ENCODE peak calls at places on chromosomes 5 and 9, in nine cellular contexts. K, L, S, E, Q, M, C, R and V are unnamed samples.

GRCh38 chr5:143001764-143002351 is 231.7 kb downstream of the ARHGAP26 start:
- DNase-seq in K (no peak), L (no peak), S (no peak), E (no peak), Q (no peak), M (no peak), C (no peak), R (no peak), V (peak)

GRCh38 chr5:90301248-90301647 is 108.3 kb downstream of the CETN3 start:
- DNase-seq in K (no peak), L (no peak), S (no peak), E (no peak), Q (no peak), M (no peak), C (no peak), R (no peak), V (no peak)

GRCh38 chr9:72538926-72539702 is 17.7 kb downstream of the TMC1 start:
- DNase-seq in K (no peak), L (no peak), S (no peak), E (no peak), Q (no peak), M (no peak), C (no peak), R (no peak), V (no peak)

GRCh38 chr5:42090162-42090561 is 165.1 kb downstream of the FBXO4 start:
- DNase-seq in K (no peak), L (no peak), S (no peak), E (no peak), Q (no peak), M (no peak), C (no peak), R (no peak), V (no peak)

GRCh38 chr9:106846847-106847246 is 16.1 kb upstream of the ZNF462 start:
- DNase-seq in K (no peak), L (no peak), S (no peak), E (no peak), Q (no peak), M (no peak), C (no peak), R (no peak), V (no peak)

GRCh38 chr5:548256-548655 is 24.0 kb upstream of the SLC9A3 start:
- DNase-seq in K (no peak), L (no peak), S (no peak), E (peak), Q (peak), M (peak), C (peak), R (no peak), V (peak)

GRCh38 chr9:88092699-88093359 is 45.4 kb downstream of the SPATA31C2 start:
- DNase-seq in K (no peak), L (no peak), S (no peak), E (no peak), Q (peak), M (no peak), C (no peak), R (no peak), V (no peak)

GRCh38 chr5:96780626-96781025 is 27.1 kb downstream of the ERAP1 start:
- DNase-seq in K (no peak), L (no peak), S (no peak), E (no peak), Q (no peak), M (no peak), C (no peak), R (no peak), V (no peak)

GRCh38 chr5:144390133-144390532 is 219.5 kb downstream of the KCTD16 start:
- DNase-seq in K (no peak), L (no peak), S (peak), E (no peak), Q (no peak), M (peak), C (no peak), R (peak), V (no peak)

GRCh38 chr9:133775951-133776905 is 38.1 kb upstream of the SARDH start:
- DNase-seq in K (no peak), L (no peak), S (no peak), E (no peak), Q (no peak), M (no peak), C (no peak), R (no peak), V (peak)

GRCh38 chr5:145796318-145796717 is 38.8 kb downstream of the PRELID2 start:
- DNase-seq in K (no peak), L (no peak), S (no peak), E (no peak), Q (no peak), M (no peak), C (no peak), R (no peak), V (no peak)

GRCh38 chr5:26893078-26893477 is 145.3 kb downstream of the CDH9 start:
- DNase-seq in K (no peak), L (no peak), S (no peak), E (no peak), Q (no peak), M (no peak), C (no peak), R (no peak), V (no peak)

GRCh38 chr5:119651496-119651895 is 22.1 kb downstream of the FAM170A start:
- DNase-seq in K (no peak), L (no peak), S (no peak), E (no peak), Q (no peak), M (no peak), C (no peak), R (no peak), V (no peak)

GRCh38 chr5:173263566-173263965 is 28.6 kb upstream of the NKX2-5 start:
- DNase-seq in K (no peak), L (no peak), S (no peak), E (no peak), Q (no peak), M (no peak), C (no peak), R (no peak), V (no peak)

GRCh38 chr9:38311382-38312270 is 80.9 kb upstream of the ALDH1B1 start:
- DNase-seq in K (no peak), L (no peak), S (no peak), E (no peak), Q (no peak), M (no peak), C (no peak), R (peak), V (no peak)

GRCh38 chr5:73822989-73823339 is 197.0 kb downstream of the ARHGEF28 start:
- DNase-seq in K (no peak), L (no peak), S (no peak), E (no peak), Q (no peak), M (no peak), C (peak), R (peak), V (no peak)

GRCh38 chr5:143244990-143245389 is 158.5 kb downstream of the NR3C1 start:
- DNase-seq in K (no peak), L (no peak), S (no peak), E (no peak), Q (no peak), M (no peak), C (no peak), R (no peak), V (no peak)

GRCh38 chr5:174609116-174609515 is 115.3 kb upstream of the MSX2 start:
- DNase-seq in K (peak), L (no peak), S (peak), E (no peak), Q (no peak), M (no peak), C (no peak), R (no peak), V (no peak)

GRCh38 chr9:114991861-114992260 is 61.5 kb upstream of the TNFSF8 start:
- DNase-seq in K (no peak), L (no peak), S (no peak), E (no peak), Q (no peak), M (no peak), C (no peak), R (no peak), V (no peak)

GRCh38 chr5:171757853-171758535 is 27.6 kb upstream of the SMIM23 start:
- DNase-seq in K (peak), L (no peak), S (no peak), E (no peak), Q (no peak), M (no peak), C (no peak), R (peak), V (no peak)

GRCh38 chr5:55714749-55715148 is 2.6 kb upstream of the SLC38A9 start:
- DNase-seq in K (no peak), L (no peak), S (no peak), E (no peak), Q (no peak), M (no peak), C (no peak), R (no peak), V (no peak)

GRCh38 chr5:55714339-55714738 is 2.2 kb upstream of the SLC38A9 start:
- DNase-seq in K (peak), L (no peak), S (no peak), E (no peak), Q (no peak), M (peak), C (no peak), R (no peak), V (no peak)

GRCh38 chr5:55711531-55712022 is 547 bp downstream of the SLC38A9 start:
- DNase-seq in K (no peak), L (peak), S (no peak), E (no peak), Q (no peak), M (no peak), C (no peak), R (no peak), V (peak)

GRCh38 chr5:55713871-55714270 is 1.7 kb upstream of the SLC38A9 start:
- DNase-seq in K (no peak), L (no peak), S (no peak), E (no peak), Q (no peak), M (no peak), C (no peak), R (no peak), V (no peak)

DNA sequence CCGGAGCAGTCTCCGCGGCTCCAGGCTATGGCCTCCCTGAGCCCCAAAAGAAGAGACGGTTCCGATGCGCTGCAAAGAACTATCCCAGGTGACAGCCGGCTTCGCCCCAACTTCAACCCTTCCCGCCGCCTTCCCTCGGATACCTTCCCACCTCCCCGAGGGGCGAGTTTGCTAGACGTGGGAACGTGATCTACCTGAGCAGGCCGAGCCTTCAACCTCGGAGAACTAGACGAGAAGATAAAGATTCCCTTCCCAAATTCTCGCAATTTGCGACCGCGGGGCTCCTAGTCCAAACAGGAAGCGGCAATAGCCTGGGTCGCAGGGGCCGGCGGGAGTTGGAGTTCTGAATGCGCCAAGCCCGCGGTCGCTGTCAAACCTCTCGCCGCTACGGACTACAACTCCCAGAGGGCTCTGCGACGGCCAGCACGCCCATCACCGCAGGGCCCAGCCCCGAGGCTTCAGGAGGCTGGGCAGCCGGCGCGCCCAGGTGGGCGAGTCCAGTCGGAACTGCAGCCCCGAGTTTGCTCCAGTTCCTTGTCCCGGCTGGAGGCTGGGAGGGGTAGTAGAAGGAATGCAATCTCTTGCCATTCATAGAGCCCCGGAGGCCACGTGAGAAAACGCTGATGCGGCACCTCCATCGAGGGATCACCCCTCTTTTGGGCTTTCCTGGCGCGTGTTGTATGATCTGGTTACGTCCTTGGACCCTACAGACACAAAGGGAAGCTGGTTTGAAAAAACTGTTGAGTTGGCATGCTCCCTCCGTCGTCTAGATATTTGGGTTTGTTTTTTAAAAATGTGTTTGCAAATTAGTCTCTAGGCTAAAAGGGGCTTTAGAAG is at the start of gene SLC38A9:
- DNase-seq in K (peak), L (peak), S (peak), E (peak), Q (peak), M (peak), C (peak), R (peak), V (peak)
- TF ChIP-seq POLR2A in K (peak), L (peak), S (no peak), E (no peak), Q (peak), M (peak), C (no peak), R (peak), V (no peak)

DNA sequence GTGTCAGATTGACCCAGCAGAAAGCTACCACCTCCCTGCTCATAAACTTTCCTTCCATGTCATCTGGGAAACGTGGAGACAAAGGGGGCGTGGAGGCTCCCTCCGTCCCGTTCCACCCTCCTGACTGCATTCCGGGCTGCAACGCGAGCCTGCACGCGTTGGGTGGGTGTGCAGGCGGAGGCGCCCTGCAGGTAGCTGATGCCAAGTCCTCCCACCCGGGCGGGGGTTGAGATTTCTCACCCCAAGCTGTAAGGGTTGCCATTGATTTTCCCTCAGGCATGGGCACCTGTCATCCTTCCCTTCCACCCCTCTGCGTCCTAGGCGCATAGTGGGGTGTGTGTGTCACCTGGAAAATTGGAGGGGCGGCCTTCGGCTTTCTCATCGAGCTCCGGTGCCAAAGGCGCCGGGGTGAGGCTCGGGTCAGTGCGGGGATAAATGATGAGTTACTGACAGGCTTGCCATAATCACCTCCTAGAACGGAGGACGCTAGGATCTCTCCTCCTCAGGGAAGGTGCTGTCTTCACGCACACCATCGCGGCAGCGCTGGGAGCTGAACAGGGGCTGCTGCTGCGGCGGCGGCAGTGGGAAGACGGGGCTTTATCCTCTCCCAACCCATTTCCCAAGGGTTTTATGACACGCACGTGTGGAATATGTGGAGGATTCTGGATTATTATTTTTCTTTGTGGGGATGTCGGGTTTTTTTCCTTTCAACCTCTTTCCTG is 934 bp downstream of the PLPPR1 start:
- DNase-seq in K (no peak), L (no peak), S (no peak), E (no peak), Q (no peak), M (no peak), C (no peak), R (no peak), V (no peak)
- TF ChIP-seq POLR2AphosphoS5 in K (no peak), L (no peak), S (no peak), E (no peak), Q (no peak), M (no peak), C (no peak), R (no peak), V (no peak)

DNA sequence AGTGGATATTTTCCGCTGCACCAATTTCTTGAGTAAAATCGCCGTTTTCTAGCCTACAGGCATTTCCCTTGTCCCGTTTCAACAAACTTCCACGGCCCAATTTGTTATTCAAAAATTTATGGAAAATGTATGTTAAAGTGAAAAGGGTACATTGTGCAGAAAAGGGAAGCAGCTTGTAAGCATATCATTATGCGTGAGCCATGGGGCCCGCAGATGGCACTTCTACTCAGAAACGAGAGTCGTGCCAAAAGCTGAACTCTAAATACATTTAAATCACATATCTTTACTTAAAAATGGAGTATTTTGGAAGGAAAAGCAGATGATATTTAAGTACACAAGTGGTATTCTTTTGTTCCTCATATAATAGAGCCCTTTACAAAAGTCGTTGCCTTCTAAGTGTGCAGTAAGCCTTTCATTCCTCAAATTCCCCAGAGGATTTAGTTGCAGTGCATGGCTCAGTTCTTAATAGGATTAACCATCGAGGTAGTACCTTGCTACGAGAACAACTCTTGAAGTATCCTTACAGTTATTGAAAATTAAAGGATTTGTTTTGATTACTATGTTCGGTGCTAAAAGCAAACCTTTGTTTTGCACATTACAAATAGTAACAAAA is 1227.1 kb upstream of the WWC1 start:
- DNase-seq in K (no peak), L (no peak), S (no peak), E (no peak), Q (no peak), M (no peak), C (no peak), R (no peak), V (no peak)
- H3K27ac ChIP-seq in K (no peak), L (no peak), S (no peak), E (no peak), Q (no peak), M (no peak), C (no peak), R (no peak), V (no peak)

DNA sequence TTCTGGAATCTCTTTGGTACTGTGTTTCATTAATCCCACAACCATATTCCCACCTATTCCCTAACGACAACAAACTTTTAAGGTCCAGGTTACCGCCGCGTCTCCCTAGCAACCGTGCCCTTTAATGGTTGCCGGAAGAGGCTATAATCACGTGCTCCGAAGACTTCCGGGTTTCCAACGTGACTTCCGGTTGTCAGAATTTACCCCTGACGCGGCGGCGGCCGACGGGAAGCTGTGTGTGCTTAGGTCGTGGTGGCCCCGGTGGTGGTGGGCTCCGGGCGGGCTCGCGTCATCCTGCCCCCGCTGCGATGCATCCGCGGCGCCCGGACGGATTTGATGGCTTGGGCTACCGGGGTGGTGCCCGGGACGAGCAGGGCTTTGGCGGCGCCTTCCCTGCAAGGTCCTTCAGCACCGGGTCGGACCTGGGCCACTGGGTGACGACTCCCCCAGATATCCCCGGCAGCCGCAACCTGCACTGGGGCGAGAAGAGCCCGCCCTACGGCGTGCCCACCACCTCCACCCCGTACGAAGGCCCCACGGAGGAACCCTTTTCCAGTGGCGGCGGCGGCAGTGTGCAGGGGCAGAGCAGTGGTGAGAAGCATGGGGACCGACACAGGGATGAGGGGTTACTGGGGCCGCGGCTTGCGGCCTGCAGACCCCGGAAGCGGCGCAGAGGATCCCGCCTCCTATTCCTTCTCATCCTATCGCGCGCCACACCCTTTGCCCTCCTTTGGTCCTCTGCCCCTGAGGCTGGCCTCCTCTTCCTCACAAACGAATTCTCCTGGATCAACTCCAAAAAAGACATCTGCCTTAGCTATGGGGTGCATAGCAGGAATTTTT is at the start of gene SLC25A46:
- DNase-seq in K (peak), L (peak), S (peak), E (peak), Q (peak), M (peak), C (peak), R (peak), V (peak)
- TF ChIP-seq POLR2A in K (no peak), L (peak), S (no peak), E (peak), Q (no peak), M (peak), C (peak), R (peak), V (peak)

GRCh38 chr9:127447416-127448111 is 3.6 kb downstream of the RPL12 start:
- DNase-seq in K (no peak), L (peak), S (no peak), E (no peak), Q (no peak), M (no peak), C (no peak), R (no peak), V (no peak)
- TF ChIP-seq POLR2AphosphoS5 in K (no peak), L (peak), S (no peak), E (no peak), Q (no peak), M (no peak), C (no peak), R (no peak), V (no peak)

DNA sequence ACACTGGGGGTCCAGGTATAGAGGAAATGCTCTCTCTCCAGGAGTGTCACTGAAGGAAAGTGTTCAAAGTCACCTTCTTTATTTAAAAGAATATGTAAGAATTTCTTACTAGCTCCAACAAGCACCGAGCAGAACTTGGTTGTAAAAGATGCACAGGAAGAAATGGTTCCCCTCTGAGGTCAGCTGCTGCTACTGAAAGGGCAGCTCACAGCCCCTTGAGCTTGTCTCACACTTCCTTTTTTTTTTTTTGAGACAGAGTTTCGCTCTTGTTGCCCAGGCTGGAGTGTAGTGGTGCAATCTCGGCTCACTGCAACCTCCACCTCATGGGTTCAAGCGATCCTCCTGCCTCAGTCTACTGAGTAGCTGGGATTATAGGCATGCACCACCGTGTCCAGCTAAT is 77.2 kb downstream of the PRRT1B start:
- DNase-seq in K (no peak), L (no peak), S (no peak), E (no peak), Q (no peak), M (no peak), C (no peak), R (no peak), V (no peak)
- H3K27ac ChIP-seq in K (no peak), L (no peak), S (no peak), E (no peak), Q (no peak), M (peak), C (peak), R (no peak), V (no peak)